ENCODE peak calls at places on chromosomes 11 and 22, in six cellular contexts. N is spleen, F is tibial nerve, G is GM12892, Q is IMR-90, W is testis. U is an unnamed sample.

GRCh38 chr11:129239207-129239606 is 47.1 kb upstream of the ARHGAP32 start:
- DNase-seq in G (no peak), W (no peak), N (no peak), Q (no peak), F (no peak), U (no peak)

GRCh38 chr22:25201557-25202273 is 2.1 kb downstream of the CRYBB3 start:
- DNase-seq in G (no peak), N (no peak), Q (no peak), W (no peak), F (no peak), U (no peak)

GRCh38 chr11:37630866-37631265 is 1032.8 kb upstream of the RAG2 start:
- DNase-seq in Q (no peak), W (no peak), F (no peak), G (no peak), N (no peak), U (no peak)

GRCh38 chr11:72812968-72813739 is 1.1 kb upstream of the ATG16L2 start:
- DNase-seq in W (no peak), Q (peak; percentile 60), N (peak; percentile 85), G (no peak), F (no peak), U (no peak)

GRCh38 chr11:107442715-107443215 is 14.9 kb downstream of the CWF19L2 start:
- DNase-seq in Q (no peak), W (no peak), F (no peak), G (no peak), N (no peak), U (no peak)

GRCh38 chr11:109193880-109194279 is 228.1 kb upstream of the C11orf87 start:
- DNase-seq in F (no peak), W (no peak), Q (no peak), G (no peak), N (no peak), U (no peak)

GRCh38 chr11:76803023-76803422 is 19.9 kb downstream of the TSKU start:
- DNase-seq in Q (peak; percentile 83), N (peak; percentile 33), G (no peak), W (no peak), F (no peak), U (peak; percentile 16)

GRCh38 chr11:118916842-118917388 is 8.8 kb downstream of the BCL9L start:
- DNase-seq in Q (peak; percentile 75), W (peak; percentile 87), F (no peak), G (no peak), N (no peak), U (peak; percentile 81)

GRCh38 chr22:17370036-17370765 is 941 bp downstream of the CECR2 start:
- DNase-seq in N (peak; percentile 73), F (no peak), G (no peak), Q (no peak), W (peak; percentile 15), U (peak; percentile 14)

GRCh38 chr11:80779907-80780615 is 1339.2 kb upstream of the TENM4 start:
- DNase-seq in W (no peak), Q (no peak), G (no peak), F (no peak), N (no peak), U (no peak)

GRCh38 chr11:21794306-21794705 is 398.6 kb upstream of the ANO5 start:
- DNase-seq in N (no peak), F (no peak), W (no peak), Q (no peak), G (no peak), U (no peak)

GRCh38 chr11:2752204-2752772 is 52.5 kb upstream of the KCNQ1OT1 start:
- DNase-seq in N (peak; percentile 40), W (no peak), F (no peak), G (no peak), Q (peak; percentile 32), U (no peak)

GRCh38 chr11:102138677-102139076 is 28.4 kb downstream of the YAP1 start:
- DNase-seq in W (no peak), F (no peak), N (no peak), G (no peak), Q (peak; percentile 92), U (no peak)

GRCh38 chr11:911031-911889 is 650 bp upstream of the CHID1 start:
- DNase-seq in F (no peak), Q (peak; percentile 64), N (peak; percentile 76), W (peak; percentile 53), G (no peak), U (peak; percentile 58)

GRCh38 chr11:60924110-60924905 is at the start of gene TMEM132A:
- DNase-seq in N (peak; percentile 87), W (peak; percentile 91), Q (peak; percentile 68), G (peak; percentile 72), F (no peak), U (peak; percentile 65)

GRCh38 chr11:23679041-23679440 is 817.8 kb upstream of the LUZP2 start:
- DNase-seq in G (no peak), W (no peak), N (peak; percentile 64), Q (no peak), F (no peak), U (no peak)

GRCh38 chr11:57648791-57649735 is 649 bp downstream of the YPEL4 start:
- DNase-seq in W (no peak), N (no peak), F (no peak), Q (no peak), G (no peak), U (no peak)

GRCh38 chr11:43282607-43283440 is 29.0 kb upstream of the API5 start:
- DNase-seq in N (peak; percentile 76), G (peak; percentile 22), F (no peak), W (peak; percentile 69), Q (peak; percentile 16), U (peak; percentile 19)

GRCh38 chr11:64285885-64286800 is 495 bp downstream of the GPR137 start:
- DNase-seq in Q (no peak), F (no peak), N (peak; percentile 80), W (no peak), G (no peak), U (no peak)

GRCh38 chr11:64281957-64282770 is 2.3 kb downstream of the BAD start:
- DNase-seq in W (no peak), Q (no peak), F (no peak), N (no peak), G (no peak), U (no peak)

GRCh38 chr11:64283092-64283491 is 1.4 kb downstream of the BAD start:
- DNase-seq in F (no peak), N (no peak), W (no peak), G (no peak), Q (no peak), U (no peak)

GRCh38 chr11:64284962-64285884 is at the start of gene GPR137:
- DNase-seq in N (peak; percentile 98), W (peak; percentile 88), G (peak; percentile 97), Q (peak; percentile 56), F (peak; percentile 66), U (peak; percentile 89)

DNA sequence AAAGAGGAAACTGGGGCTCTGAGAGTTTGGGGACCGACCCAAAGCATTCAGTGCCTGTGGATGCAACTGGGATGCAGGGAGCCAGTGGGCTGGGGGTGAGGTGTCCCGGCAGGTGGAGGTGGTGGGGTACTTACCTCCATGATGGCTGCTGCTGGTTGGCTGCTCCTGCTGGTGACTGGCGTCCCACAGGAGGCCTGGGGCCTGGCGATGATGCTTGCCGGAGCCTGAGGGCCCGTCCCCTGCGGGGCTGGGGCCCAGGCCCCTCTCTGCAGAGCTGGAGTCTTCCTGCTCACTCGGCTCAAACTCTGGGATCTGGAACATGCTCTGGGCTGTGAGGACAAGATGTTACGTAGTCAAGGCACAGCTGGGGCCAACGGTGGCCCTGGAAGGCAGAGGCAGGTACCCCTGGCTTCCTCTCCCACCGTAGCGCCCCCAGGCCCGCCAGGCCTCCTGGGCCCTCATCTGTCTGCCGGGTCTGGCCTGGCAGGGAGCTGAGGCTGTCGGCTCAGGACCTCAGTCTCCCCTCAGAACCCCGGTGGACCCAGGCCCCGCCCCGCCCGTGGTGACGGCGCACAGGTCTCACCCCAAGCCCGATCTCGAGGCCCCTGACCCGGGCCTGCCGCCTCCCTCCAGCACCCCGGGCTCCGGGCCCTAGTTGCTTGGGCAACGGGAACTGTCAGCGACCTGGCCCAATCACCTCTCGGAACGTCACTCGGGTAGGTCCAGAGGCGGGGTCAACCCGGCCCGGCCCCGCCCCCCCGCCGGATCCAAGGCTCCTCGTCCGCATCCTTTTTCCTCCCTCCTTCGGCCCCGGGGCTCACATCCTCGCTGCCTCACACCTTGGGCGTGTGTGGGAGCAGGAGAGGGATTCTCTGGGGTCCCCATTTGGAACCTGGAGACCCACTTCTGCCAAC is at the start of gene BAD:
- DNase-seq in N (peak; percentile 98), F (peak; percentile 91), W (peak; percentile 98), G (peak; percentile 100), Q (peak; percentile 85), U (peak; percentile 96)
- TF ChIP-seq POLR2A in N (no peak), F (peak; percentile 65), W (no peak), G (peak; percentile 19), Q (peak; percentile 59), U (peak; percentile 42)

DNA sequence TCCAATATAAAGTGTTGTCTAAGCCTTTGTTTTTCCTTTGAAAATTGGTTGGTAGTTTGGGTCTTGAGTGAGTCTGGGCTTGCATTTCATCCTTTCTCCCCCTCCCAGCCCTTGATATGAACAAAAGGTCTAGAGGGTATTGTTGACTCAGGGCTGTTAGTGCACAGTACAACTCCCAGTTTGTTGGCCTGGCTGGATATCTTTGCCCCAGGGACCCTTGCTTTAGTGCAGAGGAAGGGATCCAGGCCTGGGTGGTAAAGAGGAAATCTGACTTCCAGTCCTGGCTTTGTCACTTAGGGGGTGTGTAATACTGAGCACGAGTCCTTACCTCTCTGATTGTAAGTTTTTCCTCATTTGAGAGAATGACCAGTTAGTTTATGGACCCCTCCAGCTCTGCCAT is 330.4 kb downstream of the TMEM135 start:
- DNase-seq in W (no peak), Q (no peak), G (no peak), N (no peak), F (no peak), U (no peak)
- TF ChIP-seq POLR2A in W (no peak), Q (no peak), G (no peak), N (no peak), F (no peak), U (no peak)

DNA sequence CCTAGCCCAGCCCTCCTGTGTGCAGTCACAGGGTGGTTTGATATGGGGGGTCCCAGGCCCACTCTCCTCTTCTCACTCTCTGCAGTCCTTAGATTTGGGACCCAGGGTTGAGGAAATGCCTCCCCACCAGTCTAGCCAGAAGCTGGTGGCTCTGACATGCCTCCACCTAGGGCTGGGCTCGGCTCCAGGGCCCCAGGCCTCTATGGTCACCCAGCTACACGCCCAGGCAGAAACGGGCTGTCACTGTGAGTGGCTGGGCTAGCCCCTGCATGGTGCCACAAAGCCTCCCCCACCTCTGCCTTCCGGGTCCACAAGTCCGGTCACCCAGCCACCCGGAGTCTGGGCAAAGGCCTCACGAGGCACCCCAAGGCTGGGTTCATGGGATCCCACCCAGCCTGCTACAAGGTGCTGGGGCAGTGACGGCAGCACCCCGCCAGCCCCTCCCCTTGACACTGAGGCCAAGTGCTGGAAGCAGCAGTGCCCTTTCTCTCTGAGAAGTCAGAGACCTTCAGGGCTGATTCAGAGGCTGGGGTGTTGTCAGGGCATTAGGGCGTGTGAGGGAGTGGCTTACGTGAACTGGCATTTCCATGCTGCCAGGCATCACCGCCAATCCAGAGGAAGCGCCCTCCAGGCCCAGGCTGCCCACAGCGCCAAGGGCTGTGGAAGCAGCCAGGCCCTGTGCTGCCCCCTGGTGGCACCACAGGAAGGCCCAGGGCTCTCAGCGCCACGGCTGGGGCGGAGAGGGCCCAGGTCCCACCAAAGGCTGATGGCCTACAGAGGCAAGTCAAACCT is 638 bp upstream of the PITPNM1 start:
- DNase-seq in Q (peak; percentile 78), N (peak; percentile 97), G (peak; percentile 82), F (peak; percentile 78), W (peak; percentile 90), U (peak; percentile 81)
- TF ChIP-seq POLR2A in Q (no peak), N (no peak), G (no peak), F (peak; percentile 74), W (no peak), U (peak; percentile 50)

DNA sequence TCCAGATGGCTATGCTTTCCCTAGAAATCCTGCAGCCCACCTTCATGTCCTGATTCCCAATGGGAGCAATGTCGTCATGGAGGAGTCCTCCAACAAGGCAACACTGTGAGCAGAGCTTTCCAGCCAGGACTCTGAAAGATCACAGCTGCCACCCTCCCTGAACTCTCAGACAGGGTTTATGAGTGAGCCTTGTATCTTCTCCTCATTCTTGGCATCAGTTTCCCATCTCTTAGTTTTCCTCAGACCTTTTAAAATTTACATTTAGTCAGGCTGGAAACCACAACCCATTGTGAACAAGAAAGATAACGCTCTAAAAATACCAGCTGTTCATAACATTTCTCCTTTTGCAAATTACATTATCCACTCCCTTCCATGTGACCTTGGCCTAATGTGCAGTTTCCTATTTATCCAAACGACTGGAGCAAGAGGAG is 15.6 kb upstream of the LYVE1 start:
- DNase-seq in Q (peak; percentile 75), F (no peak), W (peak; percentile 43), G (no peak), N (no peak), U (peak; percentile 57)
- TF ChIP-seq POLR2A in Q (no peak), F (no peak), W (no peak), G (no peak), N (no peak), U (no peak)